ENCODE peak calls at places on chromosomes 13 and 19, in six cellular contexts. R is brain microvascular endothelial cell, V is GM06990, U is dorsolateral prefrontal cortex, T is aorta, E is AG09309. F is an unnamed sample.

GRCh38 chr13:77919351-77920294 is 992 bp upstream of the EDNRB start:
- DNase-seq in R (peak; percentile 14), V (no peak), U (no peak), T (peak; percentile 76), E (no peak), F (no peak)

GRCh38 chr19:34712606-34713261 is 21.3 kb upstream of the ZNF181 start:
- DNase-seq in R (peak; percentile 68), V (no peak), U (no peak), T (no peak), E (peak; percentile 52), F (peak; percentile 57)

GRCh38 chr13:102977471-102977870 is 88.7 kb downstream of the SLC10A2 start:
- DNase-seq in R (no peak), V (no peak), U (no peak), T (no peak), E (no peak), F (no peak)

GRCh38 chr13:50512602-50513527 is 330.6 kb downstream of the DLEU7 start:
- DNase-seq in R (peak; percentile 45), V (peak; percentile 62), U (no peak), T (peak; percentile 79), E (no peak), F (peak; percentile 26)

GRCh38 chr13:108155185-108156106 is 59.9 kb downstream of the LIG4 start:
- DNase-seq in R (peak; percentile 63), V (no peak), U (no peak), T (no peak), E (peak; percentile 7), F (peak; percentile 33)

GRCh38 chr19:6828698-6829633 is 56.5 kb downstream of the VAV1 start:
- DNase-seq in R (no peak), V (peak; percentile 73), U (no peak), T (no peak), E (no peak), F (no peak)

GRCh38 chr13:66312312-66313087 is 917.6 kb downstream of the PCDH9 start:
- DNase-seq in R (peak; percentile 92), V (no peak), U (no peak), T (no peak), E (peak; percentile 27), F (peak; percentile 62)

GRCh38 chr13:45333973-45334922 is 6.7 kb downstream of the TPT1 start:
- DNase-seq in R (peak; percentile 47), V (no peak), U (no peak), T (no peak), E (no peak), F (no peak)

GRCh38 chr19:903266-903797 is 9.7 kb downstream of the R3HDM4 start:
- DNase-seq in R (no peak), V (no peak), U (no peak), T (no peak), E (no peak), F (peak; percentile 23)

GRCh38 chr13:98335721-98336120 is 158.7 kb upstream of the RNF113B start:
- DNase-seq in R (no peak), V (no peak), U (no peak), T (no peak), E (no peak), F (no peak)

GRCh38 chr13:34913040-34913439 is 29.0 kb upstream of the NBEA start:
- DNase-seq in R (peak; percentile 10), V (no peak), U (no peak), T (no peak), E (no peak), F (no peak)

GRCh38 chr13:111336666-111337065 is 16.2 kb downstream of the TEX29 start:
- DNase-seq in R (no peak), V (no peak), U (no peak), T (no peak), E (peak; percentile 46), F (no peak)

GRCh38 chr13:51000058-51000457 is 90.5 kb downstream of the RNASEH2B start:
- DNase-seq in R (no peak), V (no peak), U (no peak), T (no peak), E (no peak), F (no peak)

GRCh38 chr19:18379803-18380747 is 5.9 kb upstream of the GDF15 start:
- DNase-seq in R (peak; percentile 43), V (no peak), U (no peak), T (peak; percentile 94), E (no peak), F (peak; percentile 73)

GRCh38 chr13:46495066-46495465 is 57.9 kb upstream of the LRCH1 start:
- DNase-seq in R (no peak), V (no peak), U (no peak), T (no peak), E (no peak), F (no peak)

GRCh38 chr19:43372462-43372861 is 19.0 kb downstream of the CD177 start:
- DNase-seq in R (no peak), V (no peak), U (no peak), T (no peak), E (no peak), F (no peak)

GRCh38 chr13:50948576-50948975 is 39.0 kb downstream of the RNASEH2B start:
- DNase-seq in R (no peak), V (no peak), U (no peak), T (no peak), E (peak; percentile 10), F (no peak)

GRCh38 chr13:51361111-51361510 is 21.6 kb downstream of the SERPINE3 start:
- DNase-seq in R (no peak), V (no peak), U (no peak), T (no peak), E (no peak), F (peak; percentile 22)

GRCh38 chr19:48633148-48634035 is 3.8 kb downstream of the DBP start:
- DNase-seq in R (no peak), V (no peak), U (no peak), T (no peak), E (no peak), F (no peak)

GRCh38 chr19:11140896-11141295 is 14.7 kb downstream of the SPC24 start:
- DNase-seq in R (no peak), V (no peak), U (no peak), T (no peak), E (no peak), F (no peak)

GRCh38 chr19:8902520-8902919 is 70.3 kb downstream of the MBD3L1 start:
- DNase-seq in R (no peak), V (no peak), U (no peak), T (no peak), E (no peak), F (no peak)

GRCh38 chr13:95256086-95256485 is 45.2 kb downstream of the ABCC4 start:
- DNase-seq in R (peak; percentile 93), V (no peak), U (no peak), T (no peak), E (peak; percentile 61), F (peak; percentile 91)

GRCh38 chr19:16726916-16727315 is 7.3 kb downstream of the NWD1 start:
- DNase-seq in R (no peak), V (no peak), U (no peak), T (no peak), E (no peak), F (no peak)

GRCh38 chr13:82900453-82900852 is 981.8 kb downstream of the SLITRK1 start:
- DNase-seq in R (no peak), V (no peak), U (no peak), T (no peak), E (no peak), F (no peak)

GRCh38 chr19:19533826-19534225 is 4.2 kb upstream of the CILP2 start:
- DNase-seq in R (no peak), V (no peak), U (no peak), T (no peak), E (no peak), F (no peak)

GRCh38 chr13:112254061-112254818 is 121.9 kb upstream of the SPACA7 start:
- DNase-seq in R (no peak), V (no peak), U (no peak), T (no peak), E (no peak), F (no peak)

DNA sequence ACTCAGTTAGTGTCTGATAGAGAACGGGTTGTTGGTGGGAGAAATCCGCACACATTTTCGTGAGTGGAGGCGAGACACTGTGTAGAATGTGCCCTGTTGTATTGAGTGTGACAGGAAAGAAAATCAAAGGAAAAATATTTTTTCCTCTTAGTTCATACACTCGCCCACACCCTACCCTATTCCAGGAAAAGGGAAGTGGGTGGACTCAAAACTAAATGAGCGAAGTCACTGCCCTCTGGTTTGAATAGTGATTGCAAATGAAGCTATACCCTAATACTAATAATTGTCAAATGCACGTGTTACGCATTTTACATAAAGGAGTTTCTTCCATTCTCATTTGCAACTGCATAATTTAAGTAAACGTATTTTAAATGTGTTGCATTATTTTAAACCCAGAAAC is 2.0 kb downstream of the ZNF347 start:
- DNase-seq in R (no peak), V (no peak), U (no peak), T (no peak), E (no peak), F (no peak)
- H3K4me3 ChIP-seq in R (no peak overlapping the region), V (no peak overlapping the region), U (peak overlapping the region; percentile 75), T (no peak overlapping the region), E (no peak overlapping the region), F (no peak overlapping the region)

GRCh38 chr19:58150328-58150921 is at the start of gene ZNF329:
- DNase-seq in R (peak; percentile 76), V (peak; percentile 90), U (peak; percentile 71), T (peak; percentile 97), E (peak; percentile 32), F (peak; percentile 49)
- H3K4me3 ChIP-seq in R (peak within 1 kb of the TSS; percentile 95), V (peak within 1 kb of the TSS; percentile 98), U (peak within 1 kb of the TSS; percentile 83), T (peak within 1 kb of the TSS; percentile 30), E (peak within 1 kb of the TSS; percentile 100), F (peak within 1 kb of the TSS; percentile 94)

GRCh38 chr19:29573486-29573885 is 32.6 kb upstream of the POP4 start:
- DNase-seq in R (no peak), V (no peak), U (no peak), T (no peak), E (no peak), F (no peak)

GRCh38 chr19:29569038-29569911 is 36.8 kb upstream of the POP4 start:
- DNase-seq in R (no peak), V (no peak), U (no peak), T (no peak), E (no peak), F (no peak)

GRCh38 chr19:29574518-29574917 is 31.6 kb upstream of the POP4 start:
- DNase-seq in R (no peak), V (no peak), U (no peak), T (no peak), E (no peak), F (no peak)

GRCh38 chr19:29568036-29568788 is 37.9 kb upstream of the POP4 start:
- DNase-seq in R (no peak), V (no peak), U (no peak), T (no peak), E (no peak), F (no peak)

GRCh38 chr19:29571181-29571580 is 34.9 kb upstream of the POP4 start:
- DNase-seq in R (no peak), V (no peak), U (no peak), T (no peak), E (no peak), F (no peak)
- H3K4me3 ChIP-seq in R (no peak overlapping the region), V (no peak overlapping the region), U (no peak overlapping the region), T (no peak overlapping the region), E (no peak overlapping the region), F (no peak overlapping the region)

GRCh38 chr19:14843169-14843568 is 5.6 kb downstream of the OR7A10 start:
- DNase-seq in R (no peak), V (no peak), U (no peak), T (no peak), E (no peak), F (no peak)

GRCh38 chr19:14835011-14835410 is at the start of the genes OR7A5 and OR7C1:
- DNase-seq in R (no peak), V (no peak), U (no peak), T (no peak), E (no peak), F (no peak)

GRCh38 chr19:14840206-14840605 is 5.2 kb upstream of the OR7A5 start:
- DNase-seq in R (no peak), V (no peak), U (no peak), T (no peak), E (no peak), F (no peak)

GRCh38 chr19:14837391-14837790 is 2.4 kb upstream of the OR7A5 start:
- DNase-seq in R (no peak), V (no peak), U (no peak), T (no peak), E (no peak), F (no peak)
- H3K4me3 ChIP-seq in R (no peak overlapping the region), V (no peak overlapping the region), U (no peak overlapping the region), T (no peak overlapping the region), E (no peak overlapping the region), F (no peak overlapping the region)

F was measured in astrocyte of the cerebellum.